ENCODE peak calls at places on chromosomes 3 and 15, in nine cellular contexts. One of them, this sample, is unnamed.

GRCh38 chr3:129413687-129414506 is 14.5 kb downstream of the EFCAB12 start:
- DNase-seq in Panc1: no peak
- DNase-seq in transverse colon: no peak
- DNase-seq in heart right ventricle: no peak
- DNase-seq in CD4-positive, alpha-beta T cell: no peak
- DNase-seq in IMR-90: peak
- DNase-seq in cardiac muscle cell: peak
- DNase-seq in upper lobe of left lung: no peak
- DNase-seq in dorsolateral prefrontal cortex: no peak
- DNase-seq in this sample: peak

GRCh38 chr3:32961189-32961715 is 9.8 kb downstream of the CCR4 start:
- DNase-seq in Panc1: no peak
- DNase-seq in transverse colon: no peak
- DNase-seq in heart right ventricle: no peak
- DNase-seq in CD4-positive, alpha-beta T cell: no peak
- DNase-seq in IMR-90: no peak
- DNase-seq in cardiac muscle cell: no peak
- DNase-seq in upper lobe of left lung: no peak
- DNase-seq in dorsolateral prefrontal cortex: no peak
- DNase-seq in this sample: no peak

GRCh38 chr3:55160241-55160877 is 232.5 kb upstream of the LRTM1 start:
- DNase-seq in Panc1: no peak
- DNase-seq in transverse colon: peak
- DNase-seq in heart right ventricle: peak
- DNase-seq in CD4-positive, alpha-beta T cell: no peak
- DNase-seq in IMR-90: peak
- DNase-seq in cardiac muscle cell: peak
- DNase-seq in upper lobe of left lung: no peak
- DNase-seq in dorsolateral prefrontal cortex: no peak
- DNase-seq in this sample: peak

GRCh38 chr3:87614998-87615397 is 338.6 kb upstream of the POU1F1 start:
- DNase-seq in Panc1: no peak
- DNase-seq in transverse colon: no peak
- DNase-seq in heart right ventricle: no peak
- DNase-seq in CD4-positive, alpha-beta T cell: no peak
- DNase-seq in IMR-90: no peak
- DNase-seq in cardiac muscle cell: no peak
- DNase-seq in upper lobe of left lung: no peak
- DNase-seq in dorsolateral prefrontal cortex: no peak
- DNase-seq in this sample: no peak

GRCh38 chr15:63202858-63203257 is 13.5 kb downstream of the RAB8B start:
- DNase-seq in Panc1: no peak
- DNase-seq in transverse colon: no peak
- DNase-seq in heart right ventricle: no peak
- DNase-seq in CD4-positive, alpha-beta T cell: no peak
- DNase-seq in IMR-90: no peak
- DNase-seq in cardiac muscle cell: no peak
- DNase-seq in upper lobe of left lung: no peak
- DNase-seq in dorsolateral prefrontal cortex: no peak
- DNase-seq in this sample: no peak

GRCh38 chr3:196192036-196193001 is 18.9 kb downstream of the ZDHHC19 start:
- DNase-seq in Panc1: no peak
- DNase-seq in transverse colon: peak
- DNase-seq in heart right ventricle: peak
- DNase-seq in CD4-positive, alpha-beta T cell: peak
- DNase-seq in IMR-90: no peak
- DNase-seq in cardiac muscle cell: no peak
- DNase-seq in upper lobe of left lung: no peak
- DNase-seq in dorsolateral prefrontal cortex: no peak
- DNase-seq in this sample: no peak

GRCh38 chr15:89671687-89672086 is 7.5 kb downstream of the PLIN1 start:
- DNase-seq in Panc1: no peak
- DNase-seq in transverse colon: no peak
- DNase-seq in heart right ventricle: no peak
- DNase-seq in CD4-positive, alpha-beta T cell: no peak
- DNase-seq in IMR-90: no peak
- DNase-seq in cardiac muscle cell: no peak
- DNase-seq in upper lobe of left lung: no peak
- DNase-seq in dorsolateral prefrontal cortex: no peak
- DNase-seq in this sample: no peak

GRCh38 chr3:27209595-27210264 is 159.5 kb downstream of the NEK10 start:
- DNase-seq in Panc1: no peak
- DNase-seq in transverse colon: no peak
- DNase-seq in heart right ventricle: no peak
- DNase-seq in CD4-positive, alpha-beta T cell: no peak
- DNase-seq in IMR-90: no peak
- DNase-seq in cardiac muscle cell: no peak
- DNase-seq in upper lobe of left lung: no peak
- DNase-seq in dorsolateral prefrontal cortex: no peak
- DNase-seq in this sample: no peak

GRCh38 chr15:54033954-54034458 is 55.8 kb downstream of the UNC13C start:
- DNase-seq in Panc1: no peak
- DNase-seq in transverse colon: no peak
- DNase-seq in heart right ventricle: no peak
- DNase-seq in CD4-positive, alpha-beta T cell: no peak
- DNase-seq in IMR-90: no peak
- DNase-seq in cardiac muscle cell: no peak
- DNase-seq in upper lobe of left lung: no peak
- DNase-seq in dorsolateral prefrontal cortex: no peak
- DNase-seq in this sample: no peak

GRCh38 chr15:70259030-70259424 is 161.3 kb upstream of the TLE3 start:
- DNase-seq in Panc1: no peak
- DNase-seq in transverse colon: peak
- DNase-seq in heart right ventricle: peak
- DNase-seq in CD4-positive, alpha-beta T cell: peak
- DNase-seq in IMR-90: peak
- DNase-seq in cardiac muscle cell: peak
- DNase-seq in upper lobe of left lung: peak
- DNase-seq in dorsolateral prefrontal cortex: no peak
- DNase-seq in this sample: peak

GRCh38 chr3:193813506-193813850 is 220.5 kb downstream of the OPA1 start:
- DNase-seq in Panc1: no peak
- DNase-seq in transverse colon: no peak
- DNase-seq in heart right ventricle: no peak
- DNase-seq in CD4-positive, alpha-beta T cell: no peak
- DNase-seq in IMR-90: no peak
- DNase-seq in cardiac muscle cell: no peak
- DNase-seq in upper lobe of left lung: no peak
- DNase-seq in dorsolateral prefrontal cortex: no peak
- DNase-seq in this sample: no peak

DNA sequence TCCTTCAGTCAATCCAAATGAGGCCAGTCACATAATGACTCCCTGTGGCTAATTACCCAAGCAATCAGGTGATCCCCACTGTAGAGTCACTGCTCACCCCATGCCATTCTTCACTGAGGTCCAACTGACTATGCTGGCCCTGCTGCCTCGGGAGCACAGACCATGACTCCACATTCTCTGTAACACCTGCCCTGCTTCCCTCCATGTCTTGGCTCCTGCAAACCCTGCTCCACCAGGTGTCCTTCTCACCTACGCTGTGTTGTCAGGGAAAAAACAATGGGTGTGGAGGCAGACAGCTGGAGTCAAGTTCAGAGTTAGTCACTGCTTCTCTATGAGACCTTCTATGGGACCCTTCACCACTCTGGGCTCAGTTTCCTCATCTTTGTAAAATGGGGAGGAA is 6.1 kb upstream of the SFMBT1 start:
- DNase-seq in Panc1: no peak
- DNase-seq in transverse colon: no peak
- DNase-seq in heart right ventricle: no peak
- DNase-seq in CD4-positive, alpha-beta T cell: no peak
- DNase-seq in IMR-90: no peak
- DNase-seq in cardiac muscle cell: no peak
- DNase-seq in upper lobe of left lung: no peak
- DNase-seq in dorsolateral prefrontal cortex: no peak
- DNase-seq in this sample: no peak
- H3K27ac ChIP-seq in Panc1: no peak
- H3K27ac ChIP-seq in transverse colon: no peak
- H3K27ac ChIP-seq in heart right ventricle: no peak
- H3K27ac ChIP-seq in CD4-positive, alpha-beta T cell: no peak
- H3K27ac ChIP-seq in IMR-90: no peak
- H3K27ac ChIP-seq in cardiac muscle cell: no peak
- H3K27ac ChIP-seq in upper lobe of left lung: no peak
- H3K27ac ChIP-seq in dorsolateral prefrontal cortex: no peak
- H3K27ac ChIP-seq in this sample: no peak

GRCh38 chr3:37457392-37458065 is 283.1 kb upstream of the LRRFIP2 start:
- DNase-seq in Panc1: no peak
- DNase-seq in transverse colon: no peak
- DNase-seq in heart right ventricle: peak
- DNase-seq in CD4-positive, alpha-beta T cell: no peak
- DNase-seq in IMR-90: no peak
- DNase-seq in cardiac muscle cell: peak
- DNase-seq in upper lobe of left lung: no peak
- DNase-seq in dorsolateral prefrontal cortex: no peak
- DNase-seq in this sample: no peak
- H3K27ac ChIP-seq in Panc1: no peak
- H3K27ac ChIP-seq in transverse colon: peak
- H3K27ac ChIP-seq in heart right ventricle: peak
- H3K27ac ChIP-seq in CD4-positive, alpha-beta T cell: no peak
- H3K27ac ChIP-seq in IMR-90: no peak
- H3K27ac ChIP-seq in cardiac muscle cell: no peak
- H3K27ac ChIP-seq in upper lobe of left lung: no peak
- H3K27ac ChIP-seq in dorsolateral prefrontal cortex: peak
- H3K27ac ChIP-seq in this sample: no peak

GRCh38 chr3:153284282-153284938 is 122.4 kb downstream of the RAP2B start:
- DNase-seq in Panc1: no peak
- DNase-seq in transverse colon: peak
- DNase-seq in heart right ventricle: no peak
- DNase-seq in CD4-positive, alpha-beta T cell: no peak
- DNase-seq in IMR-90: peak
- DNase-seq in cardiac muscle cell: peak
- DNase-seq in upper lobe of left lung: no peak
- DNase-seq in dorsolateral prefrontal cortex: no peak
- DNase-seq in this sample: peak
- H3K27ac ChIP-seq in Panc1: peak
- H3K27ac ChIP-seq in transverse colon: no peak
- H3K27ac ChIP-seq in heart right ventricle: peak
- H3K27ac ChIP-seq in CD4-positive, alpha-beta T cell: no peak
- H3K27ac ChIP-seq in IMR-90: peak
- H3K27ac ChIP-seq in cardiac muscle cell: no peak
- H3K27ac ChIP-seq in upper lobe of left lung: no peak
- H3K27ac ChIP-seq in dorsolateral prefrontal cortex: no peak
- H3K27ac ChIP-seq in this sample: peak

DNA sequence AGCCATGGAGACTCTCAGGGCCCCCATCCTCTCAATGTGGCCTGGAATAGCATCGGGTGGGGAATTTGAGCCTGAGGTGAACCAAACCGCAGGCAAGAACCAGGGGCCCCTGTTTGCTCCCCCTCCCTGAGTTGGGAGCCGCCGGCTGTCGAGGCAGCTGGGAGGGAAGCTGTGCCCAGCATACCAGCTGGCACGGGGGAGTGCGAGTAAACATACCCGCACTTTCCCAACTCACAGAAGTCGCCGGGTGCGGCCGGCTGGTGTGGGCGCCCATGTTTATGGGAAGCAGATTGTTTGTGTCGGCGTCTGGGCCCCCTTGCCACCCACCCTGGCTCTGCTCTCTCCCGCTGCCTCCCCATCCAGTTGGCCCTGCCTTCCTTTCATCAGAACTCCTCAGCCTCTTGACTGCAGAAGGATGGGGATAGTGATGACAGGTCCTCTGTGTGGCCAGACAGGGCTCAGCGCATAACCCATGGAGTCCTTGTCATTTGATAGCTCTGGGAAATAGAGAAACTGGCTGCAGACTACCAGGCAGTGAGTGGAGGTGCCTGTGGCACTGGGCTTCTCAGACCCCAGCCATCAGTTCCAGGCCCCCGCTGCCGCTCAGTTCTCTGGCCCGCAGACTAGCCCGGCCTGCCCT is 60.4 kb downstream of the CACNA2D2 start:
- DNase-seq in Panc1: no peak
- DNase-seq in transverse colon: peak
- DNase-seq in heart right ventricle: no peak
- DNase-seq in CD4-positive, alpha-beta T cell: no peak
- DNase-seq in IMR-90: no peak
- DNase-seq in cardiac muscle cell: no peak
- DNase-seq in upper lobe of left lung: peak
- DNase-seq in dorsolateral prefrontal cortex: peak
- DNase-seq in this sample: no peak
- H3K27ac ChIP-seq in Panc1: no peak
- H3K27ac ChIP-seq in transverse colon: no peak
- H3K27ac ChIP-seq in heart right ventricle: no peak
- H3K27ac ChIP-seq in CD4-positive, alpha-beta T cell: no peak
- H3K27ac ChIP-seq in IMR-90: no peak
- H3K27ac ChIP-seq in cardiac muscle cell: no peak
- H3K27ac ChIP-seq in upper lobe of left lung: peak
- H3K27ac ChIP-seq in dorsolateral prefrontal cortex: no peak
- H3K27ac ChIP-seq in this sample: no peak

GRCh38 chr3:58043933-58044332 is 35.7 kb downstream of the FLNB start:
- DNase-seq in Panc1: no peak
- DNase-seq in transverse colon: no peak
- DNase-seq in heart right ventricle: no peak
- DNase-seq in CD4-positive, alpha-beta T cell: no peak
- DNase-seq in IMR-90: peak
- DNase-seq in cardiac muscle cell: no peak
- DNase-seq in upper lobe of left lung: no peak
- DNase-seq in dorsolateral prefrontal cortex: no peak
- DNase-seq in this sample: no peak
- H3K27ac ChIP-seq in Panc1: peak
- H3K27ac ChIP-seq in transverse colon: peak
- H3K27ac ChIP-seq in heart right ventricle: no peak
- H3K27ac ChIP-seq in CD4-positive, alpha-beta T cell: no peak
- H3K27ac ChIP-seq in IMR-90: no peak
- H3K27ac ChIP-seq in cardiac muscle cell: no peak
- H3K27ac ChIP-seq in upper lobe of left lung: peak
- H3K27ac ChIP-seq in dorsolateral prefrontal cortex: no peak
- H3K27ac ChIP-seq in this sample: no peak

GRCh38 chr3:132880986-132881385 is 157.2 kb upstream of the TMEM108 start:
- DNase-seq in Panc1: no peak
- DNase-seq in transverse colon: no peak
- DNase-seq in heart right ventricle: no peak
- DNase-seq in CD4-positive, alpha-beta T cell: no peak
- DNase-seq in IMR-90: no peak
- DNase-seq in cardiac muscle cell: no peak
- DNase-seq in upper lobe of left lung: no peak
- DNase-seq in dorsolateral prefrontal cortex: no peak
- DNase-seq in this sample: no peak

GRCh38 chr3:132874701-132875100 is 152.5 kb upstream of the NPHP3 start:
- DNase-seq in Panc1: no peak
- DNase-seq in transverse colon: no peak
- DNase-seq in heart right ventricle: no peak
- DNase-seq in CD4-positive, alpha-beta T cell: no peak
- DNase-seq in IMR-90: no peak
- DNase-seq in cardiac muscle cell: no peak
- DNase-seq in upper lobe of left lung: no peak
- DNase-seq in dorsolateral prefrontal cortex: no peak
- DNase-seq in this sample: no peak

GRCh38 chr3:132881756-132882409 is 156.3 kb upstream of the TMEM108 start:
- DNase-seq in Panc1: no peak
- DNase-seq in transverse colon: no peak
- DNase-seq in heart right ventricle: no peak
- DNase-seq in CD4-positive, alpha-beta T cell: no peak
- DNase-seq in IMR-90: no peak
- DNase-seq in cardiac muscle cell: no peak
- DNase-seq in upper lobe of left lung: no peak
- DNase-seq in dorsolateral prefrontal cortex: no peak
- DNase-seq in this sample: no peak

DNA sequence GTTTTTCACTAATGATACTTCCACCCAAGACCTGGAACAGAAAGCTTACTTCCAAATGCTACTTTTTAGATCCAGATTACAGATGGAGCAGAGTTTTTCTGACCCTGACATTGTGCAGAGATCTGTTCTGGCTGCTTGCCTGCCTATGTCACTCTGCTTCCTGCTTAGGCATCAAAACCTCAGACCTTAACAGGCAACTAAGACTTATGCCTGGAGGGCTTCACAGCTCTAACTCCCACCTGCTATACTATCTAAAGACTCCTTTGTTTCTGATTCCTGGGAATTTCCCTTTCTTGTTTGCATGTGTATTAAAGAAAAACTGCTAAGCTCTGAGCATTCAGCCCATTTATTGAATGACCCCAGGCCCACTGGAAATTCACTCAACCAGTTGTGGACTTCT is 157.4 kb upstream of the NPHP3 start:
- DNase-seq in Panc1: no peak
- DNase-seq in transverse colon: no peak
- DNase-seq in heart right ventricle: no peak
- DNase-seq in CD4-positive, alpha-beta T cell: no peak
- DNase-seq in IMR-90: no peak
- DNase-seq in cardiac muscle cell: peak
- DNase-seq in upper lobe of left lung: no peak
- DNase-seq in dorsolateral prefrontal cortex: no peak
- DNase-seq in this sample: no peak
- H3K27ac ChIP-seq in Panc1: no peak
- H3K27ac ChIP-seq in transverse colon: no peak
- H3K27ac ChIP-seq in heart right ventricle: no peak
- H3K27ac ChIP-seq in CD4-positive, alpha-beta T cell: no peak
- H3K27ac ChIP-seq in IMR-90: no peak
- H3K27ac ChIP-seq in cardiac muscle cell: no peak
- H3K27ac ChIP-seq in upper lobe of left lung: no peak
- H3K27ac ChIP-seq in dorsolateral prefrontal cortex: no peak
- H3K27ac ChIP-seq in this sample: no peak